ENCODE peak calls at places on chromosomes 3 and 15, in nine cellular contexts. One of them, this sample, is unnamed.
A peak's percentile ranks its signal among the peaks of the same experiment; 100 is the strongest.

GRCh38 chr3:38136272-38136806 is 588 bp downstream of the ACAA1 start:
- DNase-seq in transverse colon: peak; percentile 37
- DNase-seq in adrenal gland: peak; percentile 68
- DNase-seq in ovary: peak; percentile 65
- DNase-seq in HCT116: no peak
- DNase-seq in heart left ventricle: no peak
- DNase-seq in A549: no peak
- DNase-seq in IMR-90: peak; percentile 54
- DNase-seq in prostate gland: no peak
- DNase-seq in this sample: peak; percentile 33

GRCh38 chr3:27368831-27369607 is at the start of gene NEK10:
- DNase-seq in transverse colon: peak; percentile 93
- DNase-seq in adrenal gland: peak; percentile 94
- DNase-seq in ovary: peak; percentile 93
- DNase-seq in HCT116: peak; percentile 54
- DNase-seq in heart left ventricle: peak; percentile 88
- DNase-seq in A549: peak; percentile 75
- DNase-seq in IMR-90: peak; percentile 85
- DNase-seq in prostate gland: peak; percentile 92
- DNase-seq in this sample: peak; percentile 95

GRCh38 chr3:44685128-44685800 is 27.2 kb upstream of the ZNF502 start:
- DNase-seq in transverse colon: peak; percentile 76
- DNase-seq in adrenal gland: peak; percentile 66
- DNase-seq in ovary: peak; percentile 71
- DNase-seq in HCT116: no peak
- DNase-seq in heart left ventricle: peak; percentile 73
- DNase-seq in A549: no peak
- DNase-seq in IMR-90: peak; percentile 84
- DNase-seq in prostate gland: peak; percentile 54
- DNase-seq in this sample: peak; percentile 92

GRCh38 chr3:127411083-127411727 is 123.4 kb upstream of the PRR20G start:
- DNase-seq in transverse colon: peak; percentile 6
- DNase-seq in adrenal gland: peak; percentile 1
- DNase-seq in ovary: no peak
- DNase-seq in HCT116: no peak
- DNase-seq in heart left ventricle: no peak
- DNase-seq in A549: no peak
- DNase-seq in IMR-90: no peak
- DNase-seq in prostate gland: no peak
- DNase-seq in this sample: no peak

GRCh38 chr3:135558150-135558549 is 407.4 kb upstream of the PPP2R3A start:
- DNase-seq in transverse colon: no peak
- DNase-seq in adrenal gland: no peak
- DNase-seq in ovary: no peak
- DNase-seq in HCT116: no peak
- DNase-seq in heart left ventricle: no peak
- DNase-seq in A549: no peak
- DNase-seq in IMR-90: no peak
- DNase-seq in prostate gland: no peak
- DNase-seq in this sample: no peak

GRCh38 chr3:35663471-35663870 is 24.1 kb downstream of the ARPP21 start:
- DNase-seq in transverse colon: no peak
- DNase-seq in adrenal gland: peak; percentile 22
- DNase-seq in ovary: no peak
- DNase-seq in HCT116: no peak
- DNase-seq in heart left ventricle: peak; percentile 5
- DNase-seq in A549: no peak
- DNase-seq in IMR-90: no peak
- DNase-seq in prostate gland: peak; percentile 16
- DNase-seq in this sample: no peak

GRCh38 chr15:57403007-57403406 is 26.7 kb downstream of the CGNL1 start:
- DNase-seq in transverse colon: no peak
- DNase-seq in adrenal gland: no peak
- DNase-seq in ovary: no peak
- DNase-seq in HCT116: no peak
- DNase-seq in heart left ventricle: peak; percentile 23
- DNase-seq in A549: no peak
- DNase-seq in IMR-90: no peak
- DNase-seq in prostate gland: no peak
- DNase-seq in this sample: no peak

GRCh38 chr3:127589600-127590281 is 792 bp downstream of the TPRA1 start:
- DNase-seq in transverse colon: peak; percentile 19
- DNase-seq in adrenal gland: peak; percentile 50
- DNase-seq in ovary: peak; percentile 61
- DNase-seq in HCT116: no peak
- DNase-seq in heart left ventricle: no peak
- DNase-seq in A549: no peak
- DNase-seq in IMR-90: no peak
- DNase-seq in prostate gland: no peak
- DNase-seq in this sample: peak; percentile 37

GRCh38 chr3:155411500-155412223 is 118.2 kb upstream of the STRIT1 start:
- DNase-seq in transverse colon: no peak
- DNase-seq in adrenal gland: no peak
- DNase-seq in ovary: no peak
- DNase-seq in HCT116: no peak
- DNase-seq in heart left ventricle: no peak
- DNase-seq in A549: no peak
- DNase-seq in IMR-90: no peak
- DNase-seq in prostate gland: no peak
- DNase-seq in this sample: no peak

GRCh38 chr3:75294124-75294523 is 370.0 kb upstream of the FRG2C start:
- DNase-seq in transverse colon: peak; percentile 13
- DNase-seq in adrenal gland: peak; percentile 44
- DNase-seq in ovary: peak; percentile 45
- DNase-seq in HCT116: no peak
- DNase-seq in heart left ventricle: peak; percentile 30
- DNase-seq in A549: peak; percentile 4
- DNase-seq in IMR-90: peak; percentile 35
- DNase-seq in prostate gland: no peak
- DNase-seq in this sample: peak; percentile 35

GRCh38 chr15:73176579-73176978 is 124.3 kb downstream of the NEO1 start:
- DNase-seq in transverse colon: no peak
- DNase-seq in adrenal gland: no peak
- DNase-seq in ovary: no peak
- DNase-seq in HCT116: no peak
- DNase-seq in heart left ventricle: no peak
- DNase-seq in A549: no peak
- DNase-seq in IMR-90: peak; percentile 39
- DNase-seq in prostate gland: no peak
- DNase-seq in this sample: no peak

GRCh38 chr15:58440181-58440910 is 8.6 kb downstream of the LIPC start:
- DNase-seq in transverse colon: no peak
- DNase-seq in adrenal gland: peak; percentile 71
- DNase-seq in ovary: no peak
- DNase-seq in HCT116: peak; percentile 59
- DNase-seq in heart left ventricle: peak; percentile 46
- DNase-seq in A549: peak; percentile 89
- DNase-seq in IMR-90: peak; percentile 46
- DNase-seq in prostate gland: peak; percentile 50
- DNase-seq in this sample: no peak

GRCh38 chr15:91694829-91695205 is 158.7 kb upstream of the SLCO3A1 start:
- DNase-seq in transverse colon: peak; percentile 71
- DNase-seq in adrenal gland: no peak
- DNase-seq in ovary: peak; percentile 63
- DNase-seq in HCT116: no peak
- DNase-seq in heart left ventricle: peak; percentile 71
- DNase-seq in A549: no peak
- DNase-seq in IMR-90: peak; percentile 47
- DNase-seq in prostate gland: peak; percentile 13
- DNase-seq in this sample: peak; percentile 26

GRCh38 chr15:46014532-46014931 is 379.7 kb downstream of the SQOR start:
- DNase-seq in transverse colon: no peak
- DNase-seq in adrenal gland: no peak
- DNase-seq in ovary: no peak
- DNase-seq in HCT116: no peak
- DNase-seq in heart left ventricle: no peak
- DNase-seq in A549: no peak
- DNase-seq in IMR-90: no peak
- DNase-seq in prostate gland: no peak
- DNase-seq in this sample: no peak

GRCh38 chr3:33035596-33035995 is 61.4 kb downstream of the GLB1 start:
- DNase-seq in transverse colon: no peak
- DNase-seq in adrenal gland: no peak
- DNase-seq in ovary: no peak
- DNase-seq in HCT116: peak; percentile 15
- DNase-seq in heart left ventricle: no peak
- DNase-seq in A549: no peak
- DNase-seq in IMR-90: peak; percentile 70
- DNase-seq in prostate gland: no peak
- DNase-seq in this sample: no peak

GRCh38 chr3:150261418-150261817 is 146.7 kb upstream of the TSC22D2 start:
- DNase-seq in transverse colon: no peak
- DNase-seq in adrenal gland: no peak
- DNase-seq in ovary: no peak
- DNase-seq in HCT116: no peak
- DNase-seq in heart left ventricle: no peak
- DNase-seq in A549: no peak
- DNase-seq in IMR-90: no peak
- DNase-seq in prostate gland: no peak
- DNase-seq in this sample: no peak

DNA sequence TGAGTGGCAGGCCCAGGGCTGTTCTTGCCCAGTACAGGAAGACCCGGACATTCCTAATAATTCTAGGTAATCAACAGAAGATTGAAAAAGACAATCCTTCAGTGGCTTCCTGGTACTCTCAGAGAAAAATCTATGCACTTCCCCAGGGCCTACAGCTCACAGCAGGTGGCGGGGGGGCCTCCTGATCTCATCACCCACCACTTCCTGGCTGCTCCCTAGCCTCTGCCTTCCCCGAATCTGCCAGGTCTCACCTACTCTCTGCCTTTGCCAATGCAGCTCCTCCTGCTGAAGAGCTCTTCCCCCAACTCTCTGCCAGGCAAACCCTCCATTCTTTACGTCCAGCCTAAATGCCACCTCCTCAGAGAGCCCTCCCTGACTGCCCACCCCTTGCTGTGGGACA is 37.5 kb downstream of the EHD4 start:
- DNase-seq in transverse colon: peak; percentile 61
- DNase-seq in adrenal gland: no peak
- DNase-seq in ovary: no peak
- DNase-seq in HCT116: no peak
- DNase-seq in heart left ventricle: no peak
- DNase-seq in A549: no peak
- DNase-seq in IMR-90: no peak
- DNase-seq in prostate gland: no peak
- DNase-seq in this sample: no peak
- TF ChIP-seq POLR2A in transverse colon: no peak
- TF ChIP-seq POLR2A in adrenal gland: no peak
- TF ChIP-seq POLR2A in ovary: no peak
- TF ChIP-seq POLR2A in HCT116: no peak
- TF ChIP-seq POLR2A in heart left ventricle: no peak
- TF ChIP-seq POLR2A in A549: no peak
- TF ChIP-seq POLR2A in IMR-90: no peak
- TF ChIP-seq POLR2A in prostate gland: no peak
- TF ChIP-seq POLR2A in this sample: no peak

GRCh38 chr15:32646304-32646703 is 4.8 kb downstream of the SCG5 start:
- DNase-seq in transverse colon: no peak
- DNase-seq in adrenal gland: no peak
- DNase-seq in ovary: no peak
- DNase-seq in HCT116: no peak
- DNase-seq in heart left ventricle: no peak
- DNase-seq in A549: no peak
- DNase-seq in IMR-90: no peak
- DNase-seq in prostate gland: no peak
- DNase-seq in this sample: no peak
- H3K4me1 ChIP-seq in transverse colon: no peaks in the 10 kb centered on the region
- H3K4me1 ChIP-seq in adrenal gland: no peaks in the 10 kb centered on the region
- H3K4me1 ChIP-seq in ovary: peaks cover 2% of the 10 kb centered on the region
- H3K4me1 ChIP-seq in HCT116: no peaks in the 10 kb centered on the region
- H3K4me1 ChIP-seq in heart left ventricle: no peaks in the 10 kb centered on the region
- H3K4me1 ChIP-seq in A549: peaks cover 7% of the 10 kb centered on the region
- H3K4me1 ChIP-seq in IMR-90: peaks cover 15% of the 10 kb centered on the region
- H3K4me1 ChIP-seq in prostate gland: no peaks in the 10 kb centered on the region
- H3K4me1 ChIP-seq in this sample: no peaks in the 10 kb centered on the region

GRCh38 chr3:182793663-182794454 is 555 bp downstream of the ATP11B start:
- DNase-seq in transverse colon: peak; percentile 56
- DNase-seq in adrenal gland: peak; percentile 45
- DNase-seq in ovary: peak; percentile 55
- DNase-seq in HCT116: no peak
- DNase-seq in heart left ventricle: peak; percentile 27
- DNase-seq in A549: peak; percentile 15
- DNase-seq in IMR-90: peak; percentile 37
- DNase-seq in prostate gland: peak; percentile 40
- DNase-seq in this sample: peak; percentile 58
- TF ChIP-seq POLR2A in transverse colon: peak; percentile 46
- TF ChIP-seq POLR2A in adrenal gland: peak; percentile 51
- TF ChIP-seq POLR2A in ovary: no peak
- TF ChIP-seq POLR2A in HCT116: no peak
- TF ChIP-seq POLR2A in heart left ventricle: no peak
- TF ChIP-seq POLR2A in A549: no peak
- TF ChIP-seq POLR2A in IMR-90: peak; percentile 36
- TF ChIP-seq POLR2A in prostate gland: no peak
- TF ChIP-seq POLR2A in this sample: no peak

GRCh38 chr3:120460217-120460616 is 9.4 kb upstream of the FSTL1 start:
- DNase-seq in transverse colon: no peak
- DNase-seq in adrenal gland: no peak
- DNase-seq in ovary: no peak
- DNase-seq in HCT116: no peak
- DNase-seq in heart left ventricle: no peak
- DNase-seq in A549: no peak
- DNase-seq in IMR-90: no peak
- DNase-seq in prostate gland: no peak
- DNase-seq in this sample: no peak

GRCh38 chr3:120459196-120459595 is 8.4 kb upstream of the FSTL1 start:
- DNase-seq in transverse colon: no peak
- DNase-seq in adrenal gland: no peak
- DNase-seq in ovary: no peak
- DNase-seq in HCT116: no peak
- DNase-seq in heart left ventricle: no peak
- DNase-seq in A549: no peak
- DNase-seq in IMR-90: no peak
- DNase-seq in prostate gland: no peak
- DNase-seq in this sample: no peak

GRCh38 chr3:120460862-120461261 is 10.1 kb upstream of the FSTL1 start:
- DNase-seq in transverse colon: no peak
- DNase-seq in adrenal gland: no peak
- DNase-seq in ovary: no peak
- DNase-seq in HCT116: no peak
- DNase-seq in heart left ventricle: no peak
- DNase-seq in A549: no peak
- DNase-seq in IMR-90: no peak
- DNase-seq in prostate gland: no peak
- DNase-seq in this sample: no peak

GRCh38 chr3:120461416-120461815 is 10.6 kb upstream of the FSTL1 start:
- DNase-seq in transverse colon: no peak
- DNase-seq in adrenal gland: no peak
- DNase-seq in ovary: no peak
- DNase-seq in HCT116: no peak
- DNase-seq in heart left ventricle: no peak
- DNase-seq in A549: no peak
- DNase-seq in IMR-90: peak; percentile 56
- DNase-seq in prostate gland: no peak
- DNase-seq in this sample: no peak

DNA sequence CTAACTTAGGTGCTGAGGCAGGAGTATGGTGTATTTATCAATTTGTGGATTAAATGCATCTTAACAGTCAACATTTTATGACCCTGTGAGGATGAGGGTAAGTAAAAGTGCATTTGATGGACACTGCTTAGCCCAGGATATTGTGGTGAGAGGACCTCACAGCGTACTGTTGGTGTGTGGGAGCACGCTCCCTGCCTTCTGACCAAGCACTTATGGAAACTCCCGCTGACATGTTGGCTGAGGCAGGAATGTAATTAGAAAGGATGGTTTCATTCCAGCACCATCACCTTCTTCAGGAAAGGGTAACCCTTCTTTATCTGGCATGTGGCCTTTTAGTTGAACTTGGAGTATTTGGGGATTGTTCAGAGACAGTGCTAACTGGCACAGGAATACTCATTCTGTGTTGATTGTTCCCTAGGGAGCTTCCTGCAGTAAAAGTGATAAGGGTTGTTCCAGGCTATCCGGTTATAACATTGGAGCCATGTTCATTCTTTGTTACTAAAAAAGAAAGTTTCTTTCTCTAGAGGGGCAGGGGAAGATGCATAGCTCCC is 11.7 kb upstream of the FSTL1 start:
- DNase-seq in transverse colon: no peak
- DNase-seq in adrenal gland: no peak
- DNase-seq in ovary: no peak
- DNase-seq in HCT116: no peak
- DNase-seq in heart left ventricle: no peak
- DNase-seq in A549: no peak
- DNase-seq in IMR-90: no peak
- DNase-seq in prostate gland: no peak
- DNase-seq in this sample: no peak
- H3K4me1 ChIP-seq in transverse colon: no peaks in the 10 kb centered on the region
- H3K4me1 ChIP-seq in adrenal gland: peaks cover 9% of the 10 kb centered on the region
- H3K4me1 ChIP-seq in ovary: peaks cover 5% of the 10 kb centered on the region
- H3K4me1 ChIP-seq in HCT116: no peaks in the 10 kb centered on the region
- H3K4me1 ChIP-seq in heart left ventricle: peaks cover 10% of the 10 kb centered on the region
- H3K4me1 ChIP-seq in A549: no peaks in the 10 kb centered on the region
- H3K4me1 ChIP-seq in IMR-90: peaks cover 5% of the 10 kb centered on the region
- H3K4me1 ChIP-seq in prostate gland: no peaks in the 10 kb centered on the region
- H3K4me1 ChIP-seq in this sample: peaks cover 7% of the 10 kb centered on the region